ENCODE peak calls at places on chromosomes 1 and 21, in six cellular contexts. One of them, this sample, is unnamed.

GRCh38 chr1:193562121-193562520 is 375.7 kb upstream of the B3GALT2 start:
- DNase-seq in GM12892: no peak
- DNase-seq in SK-N-SH: no peak
- DNase-seq in H1: no peak
- DNase-seq in GM12891: no peak
- DNase-seq in HepG2: no peak
- DNase-seq in this sample: no peak

GRCh38 chr1:101238041-101238515 is 1.3 kb downstream of the S1PR1 start:
- DNase-seq in GM12892: no peak
- DNase-seq in H1: no peak
- DNase-seq in GM12891: no peak
- DNase-seq in HepG2: no peak
- DNase-seq in SK-N-SH: no peak
- DNase-seq in this sample: no peak

GRCh38 chr21:45590726-45591618 is 48.7 kb upstream of the SLC19A1 start:
- DNase-seq in H1: no peak
- DNase-seq in SK-N-SH: no peak
- DNase-seq in HepG2: no peak
- DNase-seq in GM12892: peak
- DNase-seq in GM12891: peak
- DNase-seq in this sample: peak

GRCh38 chr1:184053881-184054280 is 2.4 kb downstream of the TSEN15 start:
- DNase-seq in SK-N-SH: no peak
- DNase-seq in GM12892: no peak
- DNase-seq in GM12891: no peak
- DNase-seq in H1: no peak
- DNase-seq in HepG2: no peak
- DNase-seq in this sample: no peak

GRCh38 chr1:211348547-211348946 is 21.9 kb downstream of the TRAF5 start:
- DNase-seq in GM12891: no peak
- DNase-seq in GM12892: no peak
- DNase-seq in H1: no peak
- DNase-seq in HepG2: no peak
- DNase-seq in SK-N-SH: no peak
- DNase-seq in this sample: no peak

GRCh38 chr1:47651311-47652089 is 213.7 kb downstream of the FOXD2 start:
- DNase-seq in H1: no peak
- DNase-seq in GM12892: no peak
- DNase-seq in SK-N-SH: no peak
- DNase-seq in HepG2: no peak
- DNase-seq in GM12891: no peak
- DNase-seq in this sample: no peak

GRCh38 chr1:36094621-36095061 is 5.9 kb downstream of the ADPRS start:
- DNase-seq in SK-N-SH: peak
- DNase-seq in H1: no peak
- DNase-seq in GM12891: no peak
- DNase-seq in GM12892: no peak
- DNase-seq in HepG2: no peak
- DNase-seq in this sample: no peak

GRCh38 chr1:248844526-248844925 is 6.5 kb downstream of the ZNF672 start:
- DNase-seq in SK-N-SH: no peak
- DNase-seq in HepG2: no peak
- DNase-seq in H1: no peak
- DNase-seq in GM12891: no peak
- DNase-seq in GM12892: no peak
- DNase-seq in this sample: no peak

GRCh38 chr1:93593868-93594602 is 87.6 kb downstream of the BCAR3 start:
- DNase-seq in GM12891: no peak
- DNase-seq in HepG2: no peak
- DNase-seq in SK-N-SH: no peak
- DNase-seq in H1: no peak
- DNase-seq in GM12892: no peak
- DNase-seq in this sample: no peak

GRCh38 chr1:175434268-175434860 is 241.8 kb upstream of the KIAA0040 start:
- DNase-seq in HepG2: no peak
- DNase-seq in H1: peak
- DNase-seq in SK-N-SH: no peak
- DNase-seq in GM12892: peak
- DNase-seq in GM12891: no peak
- DNase-seq in this sample: peak

GRCh38 chr1:5119496-5120234 is 465.3 kb downstream of the AJAP1 start:
- DNase-seq in GM12891: no peak
- DNase-seq in HepG2: no peak
- DNase-seq in SK-N-SH: no peak
- DNase-seq in GM12892: no peak
- DNase-seq in H1: peak
- DNase-seq in this sample: peak
- TF ChIP-seq TAF1 in GM12891: no peak
- TF ChIP-seq TAF1 in HepG2: no peak
- TF ChIP-seq TAF1 in SK-N-SH: no peak
- TF ChIP-seq TAF1 in GM12892: no peak
- TF ChIP-seq TAF1 in H1: no peak
- TF ChIP-seq TAF1 in this sample: no peak

DNA sequence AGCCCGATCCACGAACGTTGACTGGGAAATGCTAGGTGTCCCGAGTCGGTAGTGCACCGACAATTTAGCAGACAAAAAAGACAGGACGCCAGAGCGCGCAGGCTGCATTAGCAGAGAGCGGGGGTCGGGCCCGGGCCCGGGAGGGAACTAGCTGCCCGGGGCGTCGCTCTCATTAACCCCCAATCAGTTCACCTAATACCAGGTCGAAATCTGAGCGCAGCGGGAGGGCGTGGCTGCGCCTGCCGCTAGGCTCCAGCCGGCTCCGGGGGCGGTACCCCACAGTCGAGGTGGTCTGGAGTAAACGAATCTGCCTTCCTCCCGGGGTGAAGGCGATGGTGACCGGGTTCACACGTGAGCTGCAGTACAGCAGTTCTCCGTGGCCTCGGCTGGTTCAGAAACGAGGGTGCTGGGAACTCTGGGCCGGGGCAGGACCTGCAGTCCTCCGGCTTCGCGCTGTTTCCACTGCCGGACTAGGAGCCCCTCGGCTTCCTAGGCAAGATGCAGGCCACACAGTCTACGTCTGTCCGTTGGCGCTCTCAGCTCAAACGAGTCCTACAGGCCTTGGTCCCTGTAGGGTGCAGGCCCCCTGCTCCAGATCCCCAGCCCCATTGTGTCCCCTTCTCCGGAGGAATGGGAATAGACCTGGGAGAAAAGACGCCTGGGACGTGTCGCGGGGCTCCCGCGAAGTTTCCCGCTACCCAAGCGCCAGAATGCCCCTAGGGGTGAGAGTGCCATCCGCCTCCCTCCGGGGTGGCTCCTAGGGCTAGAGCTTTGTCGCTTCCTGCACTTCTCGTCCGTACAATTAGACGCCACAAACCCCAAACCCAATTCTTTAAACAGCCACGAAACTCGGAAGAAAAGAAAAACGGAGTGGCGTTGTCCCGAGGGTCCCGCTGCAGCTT is 2.0 kb downstream of the GFI1 start:
- DNase-seq in GM12892: peak
- DNase-seq in HepG2: no peak
- DNase-seq in H1: no peak
- DNase-seq in SK-N-SH: peak
- DNase-seq in GM12891: peak
- DNase-seq in this sample: peak
- TF ChIP-seq TAF1 in GM12892: no peak
- TF ChIP-seq TAF1 in HepG2: no peak
- TF ChIP-seq TAF1 in H1: no peak
- TF ChIP-seq TAF1 in SK-N-SH: no peak
- TF ChIP-seq TAF1 in GM12891: no peak
- TF ChIP-seq TAF1 in this sample: no peak

DNA sequence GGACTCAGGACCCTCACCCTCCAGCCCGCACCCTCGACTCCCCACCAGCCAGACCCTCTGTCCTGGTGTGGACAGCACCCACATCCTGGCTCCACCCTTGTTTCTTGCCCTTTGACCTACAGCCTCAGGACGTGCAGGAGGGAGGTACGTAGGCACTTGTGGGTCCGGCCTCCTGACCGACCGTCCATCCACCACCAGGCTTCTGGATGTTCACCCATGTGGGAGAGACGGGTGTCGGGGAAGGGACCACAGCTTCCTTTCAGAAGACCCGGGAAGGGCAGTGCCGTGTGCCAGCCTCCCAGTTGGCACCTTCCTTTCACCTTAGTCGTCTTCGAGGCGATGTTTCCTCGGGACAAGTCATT is 61.4 kb downstream of the PRKCZ start:
- DNase-seq in GM12891: no peak
- DNase-seq in SK-N-SH: no peak
- DNase-seq in H1: no peak
- DNase-seq in GM12892: no peak
- DNase-seq in HepG2: no peak
- DNase-seq in this sample: no peak
- TF ChIP-seq TAF1 in GM12891: no peak
- TF ChIP-seq TAF1 in SK-N-SH: no peak
- TF ChIP-seq TAF1 in H1: no peak
- TF ChIP-seq TAF1 in GM12892: no peak
- TF ChIP-seq TAF1 in HepG2: no peak
- TF ChIP-seq TAF1 in this sample: no peak

GRCh38 chr1:89464008-89464407 is 60.6 kb upstream of the LRRC8B start:
- DNase-seq in GM12892: no peak
- DNase-seq in H1: no peak
- DNase-seq in SK-N-SH: no peak
- DNase-seq in HepG2: no peak
- DNase-seq in GM12891: no peak
- DNase-seq in this sample: no peak
- TF ChIP-seq TAF1 in GM12892: no peak
- TF ChIP-seq TAF1 in H1: no peak
- TF ChIP-seq TAF1 in SK-N-SH: no peak
- TF ChIP-seq TAF1 in HepG2: no peak
- TF ChIP-seq TAF1 in GM12891: no peak
- TF ChIP-seq TAF1 in this sample: no peak

DNA sequence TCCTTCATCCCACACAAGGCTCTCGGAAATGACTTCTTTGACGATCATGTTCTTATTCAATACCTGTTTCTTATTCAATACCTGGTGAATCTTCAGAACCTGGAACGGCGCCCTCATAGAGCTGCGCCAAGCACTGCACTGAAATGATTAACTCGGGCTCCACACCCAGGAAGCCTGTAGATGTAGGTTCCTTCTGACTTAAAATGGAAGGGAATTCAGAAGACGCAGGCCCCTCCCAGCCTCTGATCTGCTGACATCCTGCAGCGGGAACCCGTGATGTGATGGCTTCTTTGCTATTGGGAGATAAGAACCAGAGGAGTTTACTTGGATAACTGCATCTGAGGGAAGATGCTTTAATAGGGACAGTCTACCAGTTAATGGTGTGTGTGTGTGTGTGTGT is 380.1 kb downstream of the SIPA1L2 start:
- DNase-seq in HepG2: no peak
- DNase-seq in GM12892: no peak
- DNase-seq in GM12891: no peak
- DNase-seq in H1: no peak
- DNase-seq in SK-N-SH: no peak
- DNase-seq in this sample: no peak
- TF ChIP-seq TAF1 in HepG2: no peak
- TF ChIP-seq TAF1 in GM12892: no peak
- TF ChIP-seq TAF1 in GM12891: no peak
- TF ChIP-seq TAF1 in H1: no peak
- TF ChIP-seq TAF1 in SK-N-SH: no peak
- TF ChIP-seq TAF1 in this sample: no peak

GRCh38 chr1:8118031-8118451 is 91.9 kb upstream of the ERRFI1 start:
- DNase-seq in GM12892: no peak
- DNase-seq in H1: no peak
- DNase-seq in GM12891: no peak
- DNase-seq in HepG2: no peak
- DNase-seq in SK-N-SH: no peak
- DNase-seq in this sample: no peak

GRCh38 chr1:8115031-8115768 is 89.1 kb upstream of the ERRFI1 start:
- DNase-seq in H1: no peak
- DNase-seq in GM12892: no peak
- DNase-seq in GM12891: no peak
- DNase-seq in SK-N-SH: no peak
- DNase-seq in HepG2: no peak
- DNase-seq in this sample: no peak

GRCh38 chr1:8113257-8114220 is 87.4 kb upstream of the ERRFI1 start:
- DNase-seq in SK-N-SH: no peak
- DNase-seq in HepG2: no peak
- DNase-seq in GM12891: no peak
- DNase-seq in GM12892: no peak
- DNase-seq in H1: no peak
- DNase-seq in this sample: no peak

GRCh38 chr1:8115769-8116167 is 89.7 kb upstream of the ERRFI1 start:
- DNase-seq in HepG2: no peak
- DNase-seq in SK-N-SH: no peak
- DNase-seq in GM12892: no peak
- DNase-seq in H1: no peak
- DNase-seq in GM12891: no peak
- DNase-seq in this sample: no peak

DNA sequence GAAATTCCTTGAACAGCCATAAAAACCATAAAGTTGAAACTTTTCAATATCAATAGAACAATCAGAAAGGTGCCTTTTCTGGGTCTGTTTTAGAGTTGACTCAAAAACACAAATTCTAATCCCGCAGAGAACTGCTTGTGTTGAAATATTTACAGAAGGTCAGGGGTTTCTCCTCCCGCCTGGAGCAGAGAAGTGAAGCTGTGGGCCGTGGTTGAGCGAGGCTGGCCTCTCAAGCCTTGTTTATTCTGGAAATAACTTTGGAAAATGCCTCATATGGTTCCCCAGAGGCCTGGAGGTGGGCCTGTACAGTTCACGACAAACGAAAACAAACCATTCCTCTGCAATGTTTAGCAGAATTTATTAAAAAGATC is 90.8 kb upstream of the ERRFI1 start:
- DNase-seq in SK-N-SH: no peak
- DNase-seq in HepG2: peak
- DNase-seq in GM12891: no peak
- DNase-seq in GM12892: no peak
- DNase-seq in H1: no peak
- DNase-seq in this sample: no peak
- TF ChIP-seq TAF1 in SK-N-SH: no peak
- TF ChIP-seq TAF1 in HepG2: no peak
- TF ChIP-seq TAF1 in GM12891: no peak
- TF ChIP-seq TAF1 in GM12892: no peak
- TF ChIP-seq TAF1 in H1: no peak
- TF ChIP-seq TAF1 in this sample: no peak

DNA sequence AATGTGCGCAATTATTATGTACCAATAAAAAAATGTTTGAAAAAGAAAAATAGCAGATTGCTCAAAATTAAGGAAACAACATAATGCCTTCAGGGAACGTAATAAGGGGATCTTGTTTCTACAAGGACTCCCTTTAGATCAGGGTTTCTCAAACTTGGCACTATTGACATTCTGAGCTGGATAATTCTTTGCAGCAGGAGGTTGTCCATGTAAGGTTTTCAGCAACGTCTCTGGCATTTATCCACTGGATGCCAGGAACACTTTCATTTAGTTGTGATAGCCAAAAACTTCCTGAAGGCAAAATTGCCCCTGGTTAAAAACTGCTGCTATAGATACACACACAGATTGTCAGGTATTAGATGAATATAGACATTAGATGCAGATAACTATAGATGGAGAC is 666.7 kb upstream of the ADAMTS5 start:
- DNase-seq in H1: no peak
- DNase-seq in SK-N-SH: no peak
- DNase-seq in GM12892: no peak
- DNase-seq in HepG2: no peak
- DNase-seq in GM12891: no peak
- DNase-seq in this sample: no peak
- TF ChIP-seq TAF1 in H1: no peak
- TF ChIP-seq TAF1 in SK-N-SH: no peak
- TF ChIP-seq TAF1 in GM12892: no peak
- TF ChIP-seq TAF1 in HepG2: no peak
- TF ChIP-seq TAF1 in GM12891: no peak
- TF ChIP-seq TAF1 in this sample: no peak

This sample was measured in K562.